ENCODE peak calls at places on chromosomes 12 and 14, in seven cellular contexts. U is hypothalamus; N is WERI-Rb-1; M is CD8-positive, alpha-beta memory T cell; Q is IMR-90; H is activated T-helper 1 cell treated with Interleukin-2 at 50 U/mL for 16 hours; W is NCI-H774. K is an unnamed sample.

GRCh38 chr14:100664841-100665425 is 61.8 kb upstream of the DLK1 start:
- DNase-seq in U (no peak), N (no peak), M (no peak), Q (peak), H (no peak), W (no peak), K (no peak)

GRCh38 chr14:106094654-106095189 is 568.3 kb downstream of the TMEM121 start:
- DNase-seq in U (no peak), N (peak), M (peak), Q (no peak), H (no peak), W (no peak), K (no peak)

GRCh38 chr12:20475542-20475941 is 107.2 kb downstream of the PDE3A start:
- DNase-seq in U (no peak), N (no peak), M (no peak), Q (peak), H (no peak), W (no peak), K (no peak)

GRCh38 chr12:105671720-105672119 is 341.2 kb downstream of the C12orf75 start:
- DNase-seq in U (no peak), N (no peak), M (no peak), Q (peak), H (no peak), W (no peak), K (no peak)

GRCh38 chr12:125169451-125169850 is 104.2 kb downstream of the AACS start:
- DNase-seq in U (no peak), N (no peak), M (no peak), Q (no peak), H (no peak), W (no peak), K (no peak)

GRCh38 chr12:89157413-89157812 is 194.9 kb downstream of the DUSP6 start:
- DNase-seq in U (no peak), N (no peak), M (no peak), Q (no peak), H (no peak), W (no peak), K (no peak)

GRCh38 chr12:88325076-88325827 is 183.1 kb downstream of the TMTC3 start:
- DNase-seq in U (no peak), N (no peak), M (no peak), Q (peak), H (no peak), W (no peak), K (no peak)

GRCh38 chr12:13444076-13444475 is 247.6 kb downstream of the EMP1 start:
- DNase-seq in U (no peak), N (no peak), M (no peak), Q (no peak), H (no peak), W (no peak), K (no peak)

GRCh38 chr12:104733717-104734175 is 224.3 kb downstream of the SLC41A2 start:
- DNase-seq in U (no peak), N (peak), M (no peak), Q (no peak), H (no peak), W (no peak), K (no peak)

GRCh38 chr12:52216107-52216506 is 16.9 kb upstream of the KRT7 start:
- DNase-seq in U (no peak), N (no peak), M (no peak), Q (peak), H (no peak), W (no peak), K (no peak)

K was measured in substantia nigra.